ENCODE peak calls at places on chromosomes 4 and X, in seven cellular contexts. Q, P, L, F, X, E and Y are unnamed samples.

GRCh38 chr4:96305030-96305429 is 465.1 kb downstream of the PDHA2 start:
- DNase-seq in Q (no peak), P (no peak), L (peak; percentile 8), F (no peak), X (no peak), E (no peak), Y (no peak)

GRCh38 chr4:168449740-168450442 is 30.4 kb downstream of the DDX60L start:
- DNase-seq in Q (no peak), P (no peak), L (no peak), F (no peak), X (no peak), E (no peak), Y (no peak)

GRCh38 chrX:13254870-13255269 is 65.0 kb downstream of the ATXN3L start:
- DNase-seq in Q (no peak), P (no peak), L (no peak), F (no peak), X (no peak), E (no peak), Y (no peak)

GRCh38 chrX:12986164-12986779 is 11.4 kb downstream of the TMSB4X start:
- DNase-seq in Q (no peak), P (no peak), L (no peak), F (no peak), X (no peak), E (no peak), Y (no peak)

GRCh38 chrX:97740886-97741285 is 857.2 kb downstream of the RPA4 start:
- DNase-seq in Q (no peak), P (no peak), L (no peak), F (no peak), X (no peak), E (no peak), Y (no peak)

GRCh38 chrX:8738588-8739189 is 6.8 kb upstream of the ANOS1 start:
- DNase-seq in Q (no peak), P (peak; percentile 8), L (peak; percentile 37), F (no peak), X (no peak), E (peak; percentile 11), Y (no peak)

GRCh38 chr4:112141366-112142138 is 3.7 kb upstream of the FAM241A start:
- DNase-seq in Q (no peak), P (no peak), L (no peak), F (no peak), X (no peak), E (no peak), Y (no peak)

GRCh38 chr4:168995537-168996295 is 14.3 kb downstream of the CBR4 start:
- DNase-seq in Q (no peak), P (no peak), L (no peak), F (no peak), X (no peak), E (no peak), Y (peak; percentile 49)

GRCh38 chr4:105548483-105548882 is 3.9 kb upstream of the ARHGEF38 start:
- DNase-seq in Q (no peak), P (no peak), L (no peak), F (no peak), X (no peak), E (no peak), Y (no peak)

GRCh38 chrX:52867610-52868348 is at the start of gene XAGE3:
- DNase-seq in Q (no peak), P (no peak), L (no peak), F (no peak), X (no peak), E (no peak), Y (no peak)

GRCh38 chr4:105709081-105709450 is 482 bp downstream of the GSTCD start:
- DNase-seq in Q (peak; percentile 6), P (no peak), L (no peak), F (no peak), X (no peak), E (peak; percentile 10), Y (peak; percentile 24)

GRCh38 chrX:39361736-39362135 is 560.5 kb downstream of the MID1IP1 start:
- DNase-seq in Q (no peak), P (no peak), L (no peak), F (no peak), X (no peak), E (no peak), Y (no peak)

GRCh38 chr4:165133150-165133549 is 20.5 kb upstream of the TMEM192 start:
- DNase-seq in Q (no peak), P (no peak), L (no peak), F (no peak), X (no peak), E (no peak), Y (no peak)

GRCh38 chr4:23685481-23685880 is 204.4 kb downstream of the PPARGC1A start:
- DNase-seq in Q (no peak), P (no peak), L (no peak), F (no peak), X (no peak), E (no peak), Y (no peak)
- TF ChIP-seq JUND in Q (no peak), P (no peak), L (no peak), F (no peak), X (no peak), E (no peak), Y (no peak)

DNA sequence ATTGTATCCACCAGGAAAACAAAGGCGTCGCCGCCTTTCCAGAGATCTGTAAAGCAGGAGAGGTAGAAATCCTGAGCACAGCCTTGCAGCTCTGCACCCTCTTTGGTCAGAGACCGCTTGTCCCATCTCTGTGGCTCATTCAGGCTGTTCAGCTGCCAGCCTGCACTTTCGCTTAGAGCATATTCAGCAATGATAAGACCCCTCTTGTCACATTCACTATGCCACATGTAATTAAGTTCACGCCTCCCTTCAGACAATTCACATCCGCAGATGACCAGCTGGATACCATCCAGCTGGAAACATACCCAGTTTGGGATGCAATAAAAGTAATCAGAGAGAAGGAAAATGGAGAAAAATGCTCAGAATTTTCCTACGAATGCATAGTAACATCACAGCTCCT is 335.4 kb downstream of the UNC5C start:
- DNase-seq in Q (no peak), P (no peak), L (no peak), F (no peak), X (no peak), E (no peak), Y (no peak)
- TF ChIP-seq JUND in Q (no peak), P (no peak), L (no peak), F (no peak), X (no peak), E (no peak), Y (no peak)

DNA sequence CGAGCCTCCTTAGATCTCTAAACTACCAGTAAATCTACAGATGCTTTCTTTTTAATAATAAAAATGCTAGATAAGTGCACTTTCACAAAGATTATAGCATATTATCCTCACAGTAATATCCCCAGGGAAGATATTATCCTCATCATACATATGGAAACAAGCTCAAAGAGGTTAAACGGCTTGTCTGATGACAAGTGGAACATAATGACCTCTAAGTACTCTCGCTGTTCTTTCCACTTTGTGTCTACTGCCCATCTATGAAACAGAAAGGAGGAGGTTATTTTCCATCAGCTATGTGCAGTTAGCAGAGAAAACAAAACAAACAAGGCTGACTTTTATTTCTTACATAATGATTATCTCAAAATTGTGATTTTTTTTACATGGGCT is 42.8 kb upstream of the PRDM8 start:
- DNase-seq in Q (no peak), P (no peak), L (peak; percentile 46), F (no peak), X (no peak), E (no peak), Y (no peak)
- TF ChIP-seq JUND in Q (no peak), P (no peak), L (no peak), F (no peak), X (no peak), E (no peak), Y (no peak)

DNA sequence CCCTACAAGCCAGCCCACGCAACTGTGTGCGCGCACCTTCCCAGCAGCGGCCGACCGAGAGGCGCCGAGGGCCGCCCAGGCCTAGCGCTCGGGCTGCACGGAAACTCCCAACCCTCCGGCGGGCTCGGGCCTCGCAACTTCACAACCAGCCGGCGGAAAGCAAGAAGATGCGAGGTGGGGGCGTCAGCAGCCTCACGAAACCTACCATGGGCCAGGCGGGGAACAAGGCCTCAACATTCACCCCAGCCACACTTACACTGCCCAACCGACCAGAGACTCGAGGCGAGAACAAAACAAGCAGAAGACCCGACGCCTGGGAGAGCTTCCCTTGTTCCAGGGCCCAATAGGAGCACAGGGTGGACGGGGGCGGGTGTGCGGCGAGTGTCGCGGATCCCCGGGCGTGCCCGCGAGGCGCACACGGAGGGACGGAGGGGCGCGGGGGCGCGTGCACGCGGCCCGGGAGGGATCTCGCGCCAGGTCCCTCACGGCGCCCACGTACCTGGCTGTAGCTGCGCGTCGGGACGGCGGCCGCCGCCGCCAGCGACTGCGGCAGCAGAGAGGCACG is 636 bp downstream of the GRSF1 start:
- DNase-seq in Q (no peak), P (peak; percentile 76), L (peak; percentile 86), F (no peak), X (no peak), E (peak; percentile 34), Y (peak; percentile 61)
- TF ChIP-seq JUND in Q (no peak), P (no peak), L (no peak), F (no peak), X (no peak), E (no peak), Y (no peak)

GRCh38 chr4:68011684-68012083 is 48.4 kb upstream of the TMPRSS11A start:
- DNase-seq in Q (no peak), P (no peak), L (no peak), F (no peak), X (no peak), E (no peak), Y (no peak)
- TF ChIP-seq JUND in Q (no peak), P (no peak), L (no peak), F (no peak), X (no peak), E (no peak), Y (no peak)

GRCh38 chr4:125639182-125639621 is 324.4 kb downstream of the FAT4 start:
- DNase-seq in Q (no peak), P (no peak), L (peak; percentile 11), F (no peak), X (peak; percentile 82), E (no peak), Y (no peak)
- TF ChIP-seq JUND in Q (no peak), P (no peak), L (no peak), F (no peak), X (peak; percentile 49), E (no peak), Y (no peak)